ENCODE peak calls at places on chromosomes 6 and 20, in nine cellular contexts. V is AG04449, A is choroid plexus epithelial cell, E is fibroblast of the aortic adventitia, Z is uterus, T is HepG2, I is lower leg skin, H is cardiac muscle cell, R is GM06990. L is an unnamed sample.

GRCh38 chr20:62063601-62063980 is 2.1 kb downstream of the TAF4 start:
- DNase-seq in A (peak), I (no peak), Z (no peak), T (no peak), V (no peak), H (peak), E (peak), R (no peak), L (no peak)

GRCh38 chr6:1917628-1918371 is 308.1 kb downstream of the FOXC1 start:
- DNase-seq in R (no peak), E (peak), Z (no peak), T (peak), H (peak), A (peak), I (no peak), V (peak), L (peak)

GRCh38 chr6:109165392-109165964 is 70.2 kb downstream of the CEP57L1 start:
- DNase-seq in I (peak), V (peak), H (peak), A (peak), Z (peak), E (peak), T (peak), R (no peak), L (peak)

GRCh38 chr6:138970159-138970558 is 17.9 kb downstream of the REPS1 start:
- DNase-seq in R (no peak), Z (no peak), T (no peak), I (no peak), V (no peak), H (no peak), A (peak), E (no peak), L (no peak)

GRCh38 chr20:53434662-53435061 is 159.0 kb downstream of the ZNF217 start:
- DNase-seq in E (no peak), Z (no peak), A (no peak), T (no peak), H (no peak), R (no peak), I (peak), V (no peak), L (no peak)

GRCh38 chr6:24974182-24975171 is 38.7 kb upstream of the RIPOR2 start:
- DNase-seq in I (no peak), V (no peak), Z (no peak), A (peak), H (no peak), R (peak), E (no peak), T (no peak), L (no peak)

GRCh38 chr20:62364911-62365736 is 2.0 kb downstream of the LAMA5 start:
- DNase-seq in T (no peak), I (no peak), R (no peak), Z (no peak), H (no peak), V (no peak), A (no peak), E (no peak), L (no peak)

GRCh38 chr6:36838896-36839818 is at the start of gene CPNE5:
- DNase-seq in I (no peak), H (no peak), E (no peak), V (no peak), Z (peak), A (no peak), R (no peak), T (no peak), L (no peak)

GRCh38 chr6:17653198-17653881 is 53.2 kb downstream of the FAM8A1 start:
- DNase-seq in Z (no peak), T (no peak), E (no peak), I (no peak), R (no peak), A (no peak), H (no peak), V (no peak), L (no peak)

GRCh38 chr20:46920114-46920513 is 25.5 kb downstream of the EYA2 start:
- DNase-seq in E (no peak), Z (no peak), V (no peak), R (no peak), A (no peak), H (no peak), T (no peak), I (no peak), L (no peak)

GRCh38 chr6:67336014-67336413 is 1299.1 kb upstream of the ADGRB3 start:
- DNase-seq in T (no peak), A (peak), E (no peak), Z (no peak), H (no peak), I (no peak), V (no peak), R (no peak), L (no peak)

GRCh38 chr6:92485487-92485886 is 933.9 kb downstream of the EPHA7 start:
- DNase-seq in Z (no peak), A (no peak), I (no peak), H (no peak), T (no peak), E (no peak), V (no peak), R (no peak), L (no peak)

GRCh38 chr6:131023834-131024504 is 39.1 kb downstream of the EPB41L2 start:
- DNase-seq in Z (no peak), H (peak), R (no peak), A (peak), I (no peak), T (no peak), V (no peak), E (peak), L (peak)

GRCh38 chr6:75283907-75284284 is 696 bp downstream of the TMEM30A start:
- DNase-seq in I (no peak), E (no peak), R (no peak), V (no peak), A (no peak), H (no peak), T (no peak), Z (no peak), L (no peak)

GRCh38 chr20:23106271-23106851 is 20.2 kb upstream of the CD93 start:
- DNase-seq in A (peak), Z (no peak), E (no peak), I (no peak), V (no peak), H (peak), R (no peak), T (no peak), L (peak)

GRCh38 chr6:167424060-167424673 is 99.3 kb downstream of the TTLL2 start:
- DNase-seq in V (no peak), I (no peak), R (no peak), H (no peak), T (peak), Z (no peak), E (no peak), A (no peak), L (no peak)

GRCh38 chr6:149963212-149963461 is 606 bp upstream of the ULBP1 start:
- DNase-seq in H (peak), A (peak), V (no peak), Z (no peak), E (peak), T (no peak), R (peak), I (no peak), L (peak)

GRCh38 chr20:645318-646106 is 7.5 kb downstream of the SRXN1 start:
- DNase-seq in T (peak), H (peak), E (peak), I (no peak), R (peak), V (no peak), Z (peak), A (peak), L (peak)

GRCh38 chr6:44428682-44429081 is 41.2 kb downstream of the CDC5L start:
- DNase-seq in Z (no peak), A (no peak), T (no peak), V (no peak), I (no peak), H (no peak), E (peak), R (no peak), L (no peak)

GRCh38 chr6:96947055-96947454 is 22.5 kb downstream of the KLHL32 start:
- DNase-seq in H (no peak), R (peak), Z (no peak), I (no peak), A (no peak), E (no peak), T (no peak), V (no peak), L (no peak)

GRCh38 chr6:166569206-166569605 is 17.3 kb downstream of the RAMACL start:
- DNase-seq in I (no peak), E (no peak), T (no peak), A (no peak), Z (no peak), H (no peak), R (no peak), V (no peak), L (no peak)

GRCh38 chr6:39614393-39614792 is 110.8 kb downstream of the KIF6 start:
- DNase-seq in I (no peak), R (no peak), E (no peak), Z (no peak), H (no peak), A (no peak), V (no peak), T (no peak), L (no peak)

GRCh38 chr6:100482698-100483097 is 18.0 kb upstream of the SIM1 start:
- DNase-seq in T (peak), E (no peak), Z (no peak), A (no peak), I (no peak), V (no peak), H (no peak), R (no peak), L (no peak)

GRCh38 chr6:166381381-166381732 is 1.4 kb downstream of the MPC1 start:
- DNase-seq in H (no peak), E (no peak), A (no peak), V (no peak), I (no peak), Z (no peak), R (no peak), T (no peak), L (no peak)

GRCh38 chr6:5787054-5787720 is 219.5 kb downstream of the NRN1 start:
- DNase-seq in H (no peak), Z (no peak), A (no peak), T (no peak), V (no peak), R (no peak), I (no peak), E (no peak), L (no peak)
- TF ChIP-seq CTCF in H (no peak), Z (no peak), A (no peak), T (no peak), V (no peak), R (no peak), I (no peak), E (no peak), L (no peak)

DNA sequence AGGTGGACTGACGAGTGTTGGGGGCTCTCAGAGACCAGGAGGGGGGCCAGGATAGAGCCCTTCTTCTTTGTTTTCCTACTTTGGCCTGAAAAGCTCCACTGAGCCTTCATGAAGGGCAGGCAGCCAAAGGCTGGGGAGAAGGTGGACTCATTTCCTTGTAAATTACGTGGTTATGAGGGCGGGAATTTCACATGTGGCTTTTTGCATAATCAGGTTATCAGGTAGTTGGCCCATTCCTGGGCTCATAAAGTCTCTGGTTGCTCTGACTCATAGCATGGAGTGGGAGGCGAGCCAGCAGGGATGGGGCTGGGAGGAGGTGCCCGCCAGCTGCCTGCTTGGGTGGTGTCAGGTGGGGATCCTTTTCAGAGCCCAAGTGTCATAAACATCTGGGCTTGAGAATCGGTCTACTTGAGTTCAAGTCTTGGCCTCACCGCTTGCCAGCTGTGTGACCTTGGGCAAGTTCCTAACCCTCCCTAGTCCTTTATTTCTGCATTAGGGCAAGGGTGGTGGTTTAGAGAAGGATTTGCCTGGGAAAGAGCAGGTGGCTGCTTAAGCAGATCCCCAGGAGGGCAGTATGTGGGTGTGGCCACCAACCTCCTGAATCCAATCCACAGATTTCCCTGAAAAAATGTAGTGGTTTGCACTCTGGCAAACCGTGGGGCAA is 26.5 kb upstream of the RNF24 start:
- DNase-seq in A (peak), V (no peak), H (peak), Z (peak), R (no peak), E (peak), I (peak), T (no peak), L (peak)
- H3K4me3 ChIP-seq in A (no peak), V (no peak), H (no peak), Z (no peak), R (no peak), E (no peak), I (no peak), T (no peak), L (no peak)

GRCh38 chr20:44471481-44471882 is 4.2 kb upstream of the TTPAL start:
- DNase-seq in T (peak), E (peak), A (peak), V (no peak), H (peak), I (no peak), Z (no peak), R (no peak), L (peak)
- TF ChIP-seq CTCF in T (peak), E (peak), A (peak), V (peak), H (peak), I (no peak), Z (no peak), R (peak), L (peak)

GRCh38 chr6:118206221-118206620 is 299.2 kb downstream of the SLC35F1 start:
- DNase-seq in T (no peak), Z (no peak), H (no peak), I (no peak), A (no peak), V (no peak), E (no peak), R (no peak), L (no peak)

GRCh38 chr6:118203421-118204000 is 296.4 kb downstream of the SLC35F1 start:
- DNase-seq in T (no peak), R (no peak), E (no peak), I (no peak), H (no peak), Z (no peak), A (no peak), V (no peak), L (no peak)

GRCh38 chr6:118197539-118197938 is 290.5 kb downstream of the SLC35F1 start:
- DNase-seq in R (no peak), V (no peak), T (no peak), E (no peak), Z (no peak), I (no peak), H (no peak), A (no peak), L (no peak)

GRCh38 chr6:118198746-118199145 is 291.7 kb downstream of the SLC35F1 start:
- DNase-seq in A (peak), V (no peak), H (peak), T (no peak), Z (no peak), R (no peak), E (peak), I (no peak), L (peak)

GRCh38 chr6:118202517-118202916 is 295.5 kb downstream of the SLC35F1 start:
- DNase-seq in E (no peak), R (no peak), Z (no peak), H (no peak), T (no peak), A (no peak), I (no peak), V (no peak), L (no peak)
- H3K4me3 ChIP-seq in E (no peak), R (no peak), Z (no peak), H (no peak), T (no peak), A (no peak), I (no peak), V (no peak), L (no peak)

DNA sequence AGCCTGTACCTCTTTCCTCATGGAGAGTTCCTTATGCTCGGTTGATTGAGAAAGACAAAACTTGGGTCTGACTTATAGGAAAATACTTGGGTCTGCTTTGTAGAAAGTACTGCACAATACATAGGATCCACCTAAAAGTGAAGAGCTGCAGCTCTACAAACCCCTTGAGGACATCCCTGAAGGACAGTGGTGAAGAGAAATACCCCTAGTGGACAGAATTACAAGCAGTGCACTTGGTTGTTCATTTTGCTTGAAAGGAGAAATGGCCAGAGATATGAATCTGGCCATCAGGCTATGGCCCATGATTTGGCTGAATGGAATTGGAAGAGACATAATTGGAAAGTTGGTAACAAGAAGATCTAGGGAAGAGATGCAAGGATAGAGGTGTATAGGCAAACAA is 8.3 kb downstream of the CD24 start:
- DNase-seq in I (no peak), H (no peak), V (no peak), T (no peak), E (no peak), Z (no peak), R (no peak), A (no peak), L (no peak)
- TF ChIP-seq CTCF in I (no peak), H (no peak), V (no peak), T (no peak), E (no peak), Z (no peak), R (no peak), A (no peak), L (no peak)

DNA sequence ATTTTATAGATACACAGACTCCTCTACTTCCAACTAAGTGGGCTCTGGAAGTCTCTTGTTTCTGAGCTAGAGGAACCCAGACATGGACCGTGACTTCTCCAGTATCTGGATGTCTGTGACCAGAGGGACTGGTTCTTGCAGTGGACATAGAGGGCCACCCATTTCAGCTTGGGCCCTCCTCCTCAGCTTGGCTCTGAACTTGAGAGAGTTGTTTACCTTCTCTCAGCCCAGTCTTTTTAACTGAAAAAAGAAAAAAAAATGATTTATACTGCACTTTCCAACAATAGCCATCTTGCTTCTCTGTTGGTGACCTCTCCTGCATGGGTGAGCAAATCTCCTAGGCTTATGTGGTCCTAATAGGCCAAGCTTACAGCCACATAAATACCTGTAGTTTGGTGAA is 60.3 kb upstream of the TMEM181 start:
- DNase-seq in R (no peak), E (no peak), Z (no peak), A (no peak), V (no peak), I (no peak), T (no peak), H (no peak), L (no peak)
- H3K4me3 ChIP-seq in R (no peak), E (no peak), Z (no peak), A (no peak), V (no peak), I (no peak), T (no peak), H (no peak), L (no peak)

GRCh38 chr20:2237059-2237458 is 58.7 kb upstream of the TGM3 start:
- DNase-seq in E (peak), R (no peak), T (no peak), I (peak), Z (no peak), H (peak), A (peak), V (peak), L (peak)
- TF ChIP-seq CTCF in E (peak), R (no peak), T (peak), I (no peak), Z (no peak), H (peak), A (no peak), V (peak), L (peak)

GRCh38 chr6:79536615-79536968 is 638 bp downstream of the LCA5 start:
- DNase-seq in R (no peak), E (peak), T (no peak), V (no peak), A (peak), I (peak), H (peak), Z (peak), L (peak)

GRCh38 chr6:79538481-79538971 is 1.3 kb upstream of the LCA5 start:
- DNase-seq in E (peak), I (no peak), R (no peak), T (no peak), Z (no peak), H (peak), A (peak), V (no peak), L (peak)

GRCh38 chr6:79536969-79537747 is at the start of gene LCA5:
- DNase-seq in I (peak), H (peak), A (peak), V (peak), E (peak), R (peak), T (peak), Z (peak), L (peak)
- H3K4me3 ChIP-seq in I (peak), H (peak), A (peak), V (peak), E (peak), R (peak), T (peak), Z (peak), L (peak)

GRCh38 chr20:3250091-3250504 is 11.1 kb upstream of the SLC4A11 start:
- DNase-seq in E (no peak), A (peak), H (no peak), V (no peak), R (no peak), Z (no peak), T (peak), I (no peak), L (no peak)
- TF ChIP-seq CTCF in E (peak), A (peak), H (peak), V (peak), R (peak), Z (no peak), T (peak), I (no peak), L (peak)

GRCh38 chr6:143555071-143555492 is 43.6 kb upstream of the FUCA2 start:
- DNase-seq in A (peak), Z (no peak), I (no peak), E (no peak), T (no peak), V (no peak), H (peak), R (no peak), L (no peak)
- H3K4me3 ChIP-seq in A (peak), Z (no peak), I (no peak), E (no peak), T (peak), V (no peak), H (no peak), R (no peak), L (no peak)